ENCODE peak calls at places on chromosomes 6 and 20, in nine cellular contexts. One of them, this sample, is unnamed.

GRCh38 chr20:40532103-40532502 is 156.9 kb downstream of the MAFB start:
- DNase-seq in lung: no peak
- DNase-seq in astrocyte: no peak
- DNase-seq in ovary: no peak
- DNase-seq in tibial artery: no peak
- DNase-seq in pancreas: no peak
- DNase-seq in lower lobe of right lung: no peak
- DNase-seq in breast epithelium: no peak
- DNase-seq in CD8-positive, alpha-beta T cell: no peak
- DNase-seq in this sample: no peak

GRCh38 chr20:49610701-49611538 is 43.0 kb upstream of the PTGIS start:
- DNase-seq in lung: peak; percentile 78
- DNase-seq in astrocyte: no peak
- DNase-seq in ovary: peak; percentile 64
- DNase-seq in tibial artery: no peak
- DNase-seq in pancreas: peak; percentile 87
- DNase-seq in lower lobe of right lung: peak; percentile 90
- DNase-seq in breast epithelium: peak; percentile 79
- DNase-seq in CD8-positive, alpha-beta T cell: peak; percentile 52
- DNase-seq in this sample: peak; percentile 55

GRCh38 chr20:24831232-24831631 is 117.8 kb upstream of the CST7 start:
- DNase-seq in lung: no peak
- DNase-seq in astrocyte: no peak
- DNase-seq in ovary: no peak
- DNase-seq in tibial artery: no peak
- DNase-seq in pancreas: no peak
- DNase-seq in lower lobe of right lung: no peak
- DNase-seq in breast epithelium: no peak
- DNase-seq in CD8-positive, alpha-beta T cell: no peak
- DNase-seq in this sample: no peak

GRCh38 chr6:108798672-108799355 is 49.4 kb upstream of the ARMC2 start:
- DNase-seq in lung: no peak
- DNase-seq in astrocyte: no peak
- DNase-seq in ovary: no peak
- DNase-seq in tibial artery: peak; percentile 34
- DNase-seq in pancreas: no peak
- DNase-seq in lower lobe of right lung: peak; percentile 59
- DNase-seq in breast epithelium: no peak
- DNase-seq in CD8-positive, alpha-beta T cell: peak; percentile 7
- DNase-seq in this sample: peak; percentile 58

GRCh38 chr20:93641-94040 is 6.2 kb downstream of the DEFB125 start:
- DNase-seq in lung: no peak
- DNase-seq in astrocyte: no peak
- DNase-seq in ovary: no peak
- DNase-seq in tibial artery: no peak
- DNase-seq in pancreas: no peak
- DNase-seq in lower lobe of right lung: no peak
- DNase-seq in breast epithelium: no peak
- DNase-seq in CD8-positive, alpha-beta T cell: no peak
- DNase-seq in this sample: no peak

GRCh38 chr6:168815229-168815628 is 374.2 kb downstream of the SMOC2 start:
- DNase-seq in lung: no peak
- DNase-seq in astrocyte: no peak
- DNase-seq in ovary: no peak
- DNase-seq in tibial artery: no peak
- DNase-seq in pancreas: no peak
- DNase-seq in lower lobe of right lung: no peak
- DNase-seq in breast epithelium: no peak
- DNase-seq in CD8-positive, alpha-beta T cell: no peak
- DNase-seq in this sample: no peak

GRCh38 chr6:12516070-12516469 is 200.5 kb upstream of the PHACTR1 start:
- DNase-seq in lung: no peak
- DNase-seq in astrocyte: no peak
- DNase-seq in ovary: no peak
- DNase-seq in tibial artery: no peak
- DNase-seq in pancreas: no peak
- DNase-seq in lower lobe of right lung: no peak
- DNase-seq in breast epithelium: no peak
- DNase-seq in CD8-positive, alpha-beta T cell: no peak
- DNase-seq in this sample: no peak

GRCh38 chr6:147260091-147260490 is 55.9 kb downstream of the STXBP5 start:
- DNase-seq in lung: no peak
- DNase-seq in astrocyte: no peak
- DNase-seq in ovary: no peak
- DNase-seq in tibial artery: no peak
- DNase-seq in pancreas: no peak
- DNase-seq in lower lobe of right lung: no peak
- DNase-seq in breast epithelium: no peak
- DNase-seq in CD8-positive, alpha-beta T cell: no peak
- DNase-seq in this sample: no peak

GRCh38 chr6:3351837-3352524 is 93.2 kb downstream of the PSMG4 start:
- DNase-seq in lung: no peak
- DNase-seq in astrocyte: no peak
- DNase-seq in ovary: no peak
- DNase-seq in tibial artery: no peak
- DNase-seq in pancreas: no peak
- DNase-seq in lower lobe of right lung: no peak
- DNase-seq in breast epithelium: no peak
- DNase-seq in CD8-positive, alpha-beta T cell: no peak
- DNase-seq in this sample: no peak

GRCh38 chr6:64186562-64186961 is 551.0 kb downstream of the PHF3 start:
- DNase-seq in lung: no peak
- DNase-seq in astrocyte: no peak
- DNase-seq in ovary: no peak
- DNase-seq in tibial artery: no peak
- DNase-seq in pancreas: no peak
- DNase-seq in lower lobe of right lung: no peak
- DNase-seq in breast epithelium: no peak
- DNase-seq in CD8-positive, alpha-beta T cell: no peak
- DNase-seq in this sample: no peak

GRCh38 chr6:76697585-76697984 is 625.1 kb upstream of the IMPG1 start:
- DNase-seq in lung: no peak
- DNase-seq in astrocyte: no peak
- DNase-seq in ovary: no peak
- DNase-seq in tibial artery: no peak
- DNase-seq in pancreas: no peak
- DNase-seq in lower lobe of right lung: no peak
- DNase-seq in breast epithelium: no peak
- DNase-seq in CD8-positive, alpha-beta T cell: no peak
- DNase-seq in this sample: no peak

GRCh38 chr20:17873410-17874270 is 95.0 kb downstream of the SNX5 start:
- DNase-seq in lung: peak; percentile 82
- DNase-seq in astrocyte: peak; percentile 93
- DNase-seq in ovary: peak; percentile 96
- DNase-seq in tibial artery: peak; percentile 91
- DNase-seq in pancreas: peak; percentile 85
- DNase-seq in lower lobe of right lung: peak; percentile 88
- DNase-seq in breast epithelium: peak; percentile 87
- DNase-seq in CD8-positive, alpha-beta T cell: no peak
- DNase-seq in this sample: no peak

GRCh38 chr20:6122111-6122872 is 538 bp downstream of the FERMT1 start:
- DNase-seq in lung: no peak
- DNase-seq in astrocyte: peak; percentile 55
- DNase-seq in ovary: peak; percentile 11
- DNase-seq in tibial artery: no peak
- DNase-seq in pancreas: peak; percentile 18
- DNase-seq in lower lobe of right lung: no peak
- DNase-seq in breast epithelium: no peak
- DNase-seq in CD8-positive, alpha-beta T cell: no peak
- DNase-seq in this sample: no peak

GRCh38 chr6:111602481-111603404 is 2.9 kb downstream of the TRAF3IP2 start:
- DNase-seq in lung: no peak
- DNase-seq in astrocyte: peak; percentile 83
- DNase-seq in ovary: peak; percentile 52
- DNase-seq in tibial artery: peak; percentile 73
- DNase-seq in pancreas: no peak
- DNase-seq in lower lobe of right lung: no peak
- DNase-seq in breast epithelium: no peak
- DNase-seq in CD8-positive, alpha-beta T cell: no peak
- DNase-seq in this sample: no peak

GRCh38 chr6:166955121-166955864 is 1.1 kb downstream of the RNASET2 start:
- DNase-seq in lung: peak; percentile 54
- DNase-seq in astrocyte: no peak
- DNase-seq in ovary: no peak
- DNase-seq in tibial artery: peak; percentile 58
- DNase-seq in pancreas: peak; percentile 25
- DNase-seq in lower lobe of right lung: peak; percentile 82
- DNase-seq in breast epithelium: no peak
- DNase-seq in CD8-positive, alpha-beta T cell: no peak
- DNase-seq in this sample: peak; percentile 45

GRCh38 chr6:26223677-26224546 is 136.7 kb downstream of the HFE start:
- DNase-seq in lung: no peak
- DNase-seq in astrocyte: peak; percentile 98
- DNase-seq in ovary: peak; percentile 64
- DNase-seq in tibial artery: no peak
- DNase-seq in pancreas: peak; percentile 28
- DNase-seq in lower lobe of right lung: peak; percentile 70
- DNase-seq in breast epithelium: no peak
- DNase-seq in CD8-positive, alpha-beta T cell: no peak
- DNase-seq in this sample: peak; percentile 53

GRCh38 chr6:7216941-7217621 is 95.9 kb downstream of the SSR1 start:
- DNase-seq in lung: peak; percentile 65
- DNase-seq in astrocyte: no peak
- DNase-seq in ovary: no peak
- DNase-seq in tibial artery: no peak
- DNase-seq in pancreas: no peak
- DNase-seq in lower lobe of right lung: peak; percentile 49
- DNase-seq in breast epithelium: no peak
- DNase-seq in CD8-positive, alpha-beta T cell: no peak
- DNase-seq in this sample: no peak

GRCh38 chr6:85865665-85866372 is 223.1 kb upstream of the SYNCRIP start:
- DNase-seq in lung: no peak
- DNase-seq in astrocyte: peak; percentile 65
- DNase-seq in ovary: peak; percentile 11
- DNase-seq in tibial artery: no peak
- DNase-seq in pancreas: no peak
- DNase-seq in lower lobe of right lung: no peak
- DNase-seq in breast epithelium: no peak
- DNase-seq in CD8-positive, alpha-beta T cell: no peak
- DNase-seq in this sample: no peak

GRCh38 chr6:21801786-21802610 is 208.4 kb downstream of the SOX4 start:
- DNase-seq in lung: no peak
- DNase-seq in astrocyte: no peak
- DNase-seq in ovary: no peak
- DNase-seq in tibial artery: no peak
- DNase-seq in pancreas: no peak
- DNase-seq in lower lobe of right lung: no peak
- DNase-seq in breast epithelium: no peak
- DNase-seq in CD8-positive, alpha-beta T cell: no peak
- DNase-seq in this sample: no peak

GRCh38 chr6:31826793-31827285 is 699 bp upstream of the HSPA1B start:
- DNase-seq in lung: peak; percentile 86
- DNase-seq in astrocyte: peak; percentile 81
- DNase-seq in ovary: peak; percentile 87
- DNase-seq in tibial artery: peak; percentile 94
- DNase-seq in pancreas: peak; percentile 83
- DNase-seq in lower lobe of right lung: peak; percentile 91
- DNase-seq in breast epithelium: peak; percentile 90
- DNase-seq in CD8-positive, alpha-beta T cell: no peak
- DNase-seq in this sample: no peak

GRCh38 chr6:96821034-96821433 is 16.2 kb downstream of the GPR63 start:
- DNase-seq in lung: no peak
- DNase-seq in astrocyte: no peak
- DNase-seq in ovary: no peak
- DNase-seq in tibial artery: no peak
- DNase-seq in pancreas: no peak
- DNase-seq in lower lobe of right lung: no peak
- DNase-seq in breast epithelium: no peak
- DNase-seq in CD8-positive, alpha-beta T cell: no peak
- DNase-seq in this sample: no peak

GRCh38 chr20:45459606-45460005 is 9.9 kb upstream of the WFDC2 start:
- DNase-seq in lung: no peak
- DNase-seq in astrocyte: no peak
- DNase-seq in ovary: no peak
- DNase-seq in tibial artery: no peak
- DNase-seq in pancreas: no peak
- DNase-seq in lower lobe of right lung: no peak
- DNase-seq in breast epithelium: no peak
- DNase-seq in CD8-positive, alpha-beta T cell: no peak
- DNase-seq in this sample: no peak

GRCh38 chr6:147676896-147677295 is 168.4 kb downstream of the SAMD5 start:
- DNase-seq in lung: no peak
- DNase-seq in astrocyte: no peak
- DNase-seq in ovary: no peak
- DNase-seq in tibial artery: no peak
- DNase-seq in pancreas: no peak
- DNase-seq in lower lobe of right lung: no peak
- DNase-seq in breast epithelium: no peak
- DNase-seq in CD8-positive, alpha-beta T cell: no peak
- DNase-seq in this sample: no peak

GRCh38 chr6:141483561-141484061 is 649.1 kb upstream of the GJE1 start:
- DNase-seq in lung: no peak
- DNase-seq in astrocyte: peak; percentile 95
- DNase-seq in ovary: no peak
- DNase-seq in tibial artery: peak; percentile 23
- DNase-seq in pancreas: no peak
- DNase-seq in lower lobe of right lung: no peak
- DNase-seq in breast epithelium: no peak
- DNase-seq in CD8-positive, alpha-beta T cell: no peak
- DNase-seq in this sample: peak; percentile 14
- H3K27ac ChIP-seq in lung: no peak overlapping the region
- H3K27ac ChIP-seq in astrocyte: peak overlapping the region; percentile 63
- H3K27ac ChIP-seq in ovary: no peak overlapping the region
- H3K27ac ChIP-seq in tibial artery: peak overlapping the region; percentile 30
- H3K27ac ChIP-seq in pancreas: peak overlapping the region; percentile 30
- H3K27ac ChIP-seq in lower lobe of right lung: peak overlapping the region; percentile 60
- H3K27ac ChIP-seq in breast epithelium: peak overlapping the region; percentile 27
- H3K27ac ChIP-seq in CD8-positive, alpha-beta T cell: peak overlapping the region; percentile 65
- H3K27ac ChIP-seq in this sample: peak overlapping the region; percentile 39

GRCh38 chr6:78770766-78771165 is 96.6 kb upstream of the IRAK1BP1 start:
- DNase-seq in lung: no peak
- DNase-seq in astrocyte: no peak
- DNase-seq in ovary: no peak
- DNase-seq in tibial artery: no peak
- DNase-seq in pancreas: no peak
- DNase-seq in lower lobe of right lung: no peak
- DNase-seq in breast epithelium: no peak
- DNase-seq in CD8-positive, alpha-beta T cell: no peak
- DNase-seq in this sample: no peak
- TF ChIP-seq CTCF in lung: no peak
- TF ChIP-seq CTCF in astrocyte: no peak
- TF ChIP-seq CTCF in ovary: no peak
- TF ChIP-seq CTCF in tibial artery: no peak
- TF ChIP-seq CTCF in pancreas: no peak
- TF ChIP-seq CTCF in lower lobe of right lung: no peak
- TF ChIP-seq CTCF in breast epithelium: no peak
- TF ChIP-seq CTCF in CD8-positive, alpha-beta T cell: no peak
- TF ChIP-seq CTCF in this sample: no peak

GRCh38 chr20:32478576-32478975 is 106.6 kb downstream of the NOL4L start:
- DNase-seq in lung: no peak
- DNase-seq in astrocyte: no peak
- DNase-seq in ovary: no peak
- DNase-seq in tibial artery: no peak
- DNase-seq in pancreas: no peak
- DNase-seq in lower lobe of right lung: no peak
- DNase-seq in breast epithelium: no peak
- DNase-seq in CD8-positive, alpha-beta T cell: no peak
- DNase-seq in this sample: no peak
- H3K27ac ChIP-seq in lung: no peak overlapping the region
- H3K27ac ChIP-seq in astrocyte: no peak overlapping the region
- H3K27ac ChIP-seq in ovary: no peak overlapping the region
- H3K27ac ChIP-seq in tibial artery: no peak overlapping the region
- H3K27ac ChIP-seq in pancreas: no peak overlapping the region
- H3K27ac ChIP-seq in lower lobe of right lung: no peak overlapping the region
- H3K27ac ChIP-seq in breast epithelium: peak overlapping the region; percentile 11
- H3K27ac ChIP-seq in CD8-positive, alpha-beta T cell: no peak overlapping the region
- H3K27ac ChIP-seq in this sample: peak overlapping the region; percentile 46

GRCh38 chr20:63641792-63642517 is 11.3 kb downstream of the STMN3 start:
- DNase-seq in lung: peak; percentile 93
- DNase-seq in astrocyte: peak; percentile 46
- DNase-seq in ovary: peak; percentile 89
- DNase-seq in tibial artery: peak; percentile 79
- DNase-seq in pancreas: peak; percentile 96
- DNase-seq in lower lobe of right lung: peak; percentile 93
- DNase-seq in breast epithelium: peak; percentile 95
- DNase-seq in CD8-positive, alpha-beta T cell: peak; percentile 98
- DNase-seq in this sample: peak; percentile 97
- TF ChIP-seq CTCF in lung: no peak
- TF ChIP-seq CTCF in astrocyte: peak; percentile 19
- TF ChIP-seq CTCF in ovary: peak; percentile 76
- TF ChIP-seq CTCF in tibial artery: peak; percentile 53
- TF ChIP-seq CTCF in pancreas: peak; percentile 14
- TF ChIP-seq CTCF in lower lobe of right lung: peak; percentile 50
- TF ChIP-seq CTCF in breast epithelium: peak; percentile 72
- TF ChIP-seq CTCF in CD8-positive, alpha-beta T cell: peak; percentile 53
- TF ChIP-seq CTCF in this sample: peak; percentile 48